ENCODE peak calls at places on chromosomes 3 and 15, in eight cellular contexts. J is T1000; N is M059J; B is pancreas; U is NCI-H460; W is activated CD4-positive, alpha-beta T cell treated with anti-CD3 and anti-CD28 coated beads, Interleukin-2, amount 10 ng/mL, durations not matched to agents 7 days and 5 days; A is H9; K is MM.1S. C is an unnamed sample.

GRCh38 chr15:57401546-57401945 is 25.2 kb downstream of the CGNL1 start:
- DNase-seq in J (no peak), N (peak; percentile 69), B (no peak), U (no peak), W (no peak), A (no peak), K (no peak), C (no peak)

GRCh38 chr3:107660316-107660976 is 137.7 kb downstream of the BBX start:
- DNase-seq in J (no peak), N (peak; percentile 49), B (no peak), U (peak; percentile 9), W (peak; percentile 16), A (no peak), K (peak; percentile 49), C (no peak)

GRCh38 chr15:90957105-90957790 is 2.6 kb downstream of the RCCD1 start:
- DNase-seq in J (peak; percentile 35), N (no peak), B (peak; percentile 86), U (no peak), W (no peak), A (peak; percentile 64), K (no peak), C (peak; percentile 42)

GRCh38 chr3:176953106-176954080 is 243.9 kb downstream of the TBL1XR1 start:
- DNase-seq in J (no peak), N (peak; percentile 60), B (no peak), U (no peak), W (no peak), A (no peak), K (no peak), C (no peak)

GRCh38 chr3:2543247-2543646 is 444.6 kb downstream of the CNTN4 start:
- DNase-seq in J (no peak), N (no peak), B (no peak), U (no peak), W (no peak), A (no peak), K (no peak), C (no peak)

GRCh38 chr15:77060560-77060959 is 10.3 kb downstream of the TSPAN3 start:
- DNase-seq in J (no peak), N (no peak), B (no peak), U (no peak), W (no peak), A (no peak), K (peak; percentile 21), C (no peak)

GRCh38 chr15:85330941-85331588 is 49.3 kb upstream of the AKAP13 start:
- DNase-seq in J (peak; percentile 75), N (peak; percentile 98), B (peak; percentile 88), U (peak; percentile 81), W (peak; percentile 81), A (peak; percentile 93), K (peak; percentile 96), C (peak; percentile 92)

GRCh38 chr15:25849431-25849921 is 13.7 kb downstream of the ATP10A start:
- DNase-seq in J (no peak), N (peak; percentile 40), B (no peak), U (peak; percentile 33), W (no peak), A (no peak), K (no peak), C (no peak)

GRCh38 chr3:188947401-188947982 is 224.3 kb upstream of the TPRG1 start:
- DNase-seq in J (no peak), N (peak; percentile 91), B (peak; percentile 94), U (peak; percentile 77), W (peak; percentile 19), A (peak; percentile 94), K (no peak), C (peak; percentile 90)

GRCh38 chr3:56415672-56416071 is 52.6 kb downstream of the ERC2 start:
- DNase-seq in J (no peak), N (peak; percentile 1), B (no peak), U (no peak), W (no peak), A (no peak), K (no peak), C (no peak)

GRCh38 chr3:182104811-182105316 is 393.1 kb downstream of the SOX2 start:
- DNase-seq in J (no peak), N (no peak), B (no peak), U (no peak), W (no peak), A (no peak), K (no peak), C (no peak)

GRCh38 chr3:5366746-5367145 is 179.2 kb downstream of the EDEM1 start:
- DNase-seq in J (no peak), N (no peak), B (no peak), U (no peak), W (no peak), A (no peak), K (no peak), C (no peak)

GRCh38 chr3:79040701-79041100 is 727.1 kb downstream of the ROBO1 start:
- DNase-seq in J (peak; percentile 11), N (peak; percentile 65), B (no peak), U (no peak), W (no peak), A (no peak), K (no peak), C (no peak)

GRCh38 chr15:101149864-101150722 is 101.8 kb downstream of the CHSY1 start:
- DNase-seq in J (no peak), N (no peak), B (no peak), U (no peak), W (no peak), A (no peak), K (no peak), C (no peak)

GRCh38 chr15:71276355-71276665 is 161.0 kb downstream of the THSD4 start:
- DNase-seq in J (no peak), N (no peak), B (no peak), U (no peak), W (no peak), A (no peak), K (no peak), C (no peak)

GRCh38 chr3:69848113-69848512 is 108.8 kb downstream of the MITF start:
- DNase-seq in J (no peak), N (peak; percentile 33), B (no peak), U (no peak), W (no peak), A (no peak), K (no peak), C (no peak)

GRCh38 chr15:82648257-82649103 is 1.3 kb upstream of the CPEB1 start:
- DNase-seq in J (no peak), N (no peak), B (no peak), U (no peak), W (no peak), A (peak; percentile 70), K (no peak), C (no peak)

GRCh38 chr15:98805434-98806274 is 157.3 kb downstream of the IGF1R start:
- DNase-seq in J (no peak), N (no peak), B (no peak), U (no peak), W (no peak), A (no peak), K (no peak), C (no peak)

GRCh38 chr15:70195808-70196304 is 98.1 kb upstream of the TLE3 start:
- DNase-seq in J (peak; percentile 25), N (peak; percentile 92), B (peak; percentile 95), U (peak; percentile 51), W (no peak), A (no peak), K (no peak), C (peak; percentile 37)

GRCh38 chr3:177714945-177715344 is 517.7 kb upstream of the TBL1XR1 start:
- DNase-seq in J (no peak), N (no peak), B (no peak), U (no peak), W (no peak), A (no peak), K (no peak), C (no peak)

GRCh38 chr3:135907422-135908165 is 57.9 kb upstream of the PPP2R3A start:
- DNase-seq in J (no peak), N (no peak), B (no peak), U (no peak), W (no peak), A (no peak), K (no peak), C (no peak)

GRCh38 chr3:108497271-108497670 is 13.1 kb downstream of the MYH15 start:
- DNase-seq in J (no peak), N (no peak), B (no peak), U (no peak), W (no peak), A (no peak), K (no peak), C (no peak)

GRCh38 chr3:171811059-171811912 is 1.0 kb upstream of the PLD1 start:
- DNase-seq in J (no peak), N (peak; percentile 99), B (no peak), U (peak; percentile 97), W (no peak), A (no peak), K (no peak), C (no peak)

GRCh38 chr15:28933710-28934445 is 48.1 kb downstream of the APBA2 start:
- DNase-seq in J (no peak), N (no peak), B (peak; percentile 36), U (no peak), W (no peak), A (no peak), K (no peak), C (no peak)

GRCh38 chr15:100880897-100881242 is 1.2 kb downstream of the ALDH1A3 start:
- DNase-seq in J (no peak), N (no peak), B (no peak), U (no peak), W (no peak), A (no peak), K (no peak), C (no peak)

GRCh38 chr15:62920569-62921502 is 121.7 kb upstream of the TPM1 start:
- DNase-seq in J (peak; percentile 7), N (peak; percentile 80), B (no peak), U (no peak), W (no peak), A (no peak), K (no peak), C (no peak)

GRCh38 chr3:30273304-30274072 is 332.9 kb upstream of the TGFBR2 start:
- DNase-seq in J (no peak), N (no peak), B (no peak), U (no peak), W (no peak), A (no peak), K (no peak), C (no peak)

GRCh38 chr15:89457086-89457485 is 39.3 kb downstream of the RHCG start:
- DNase-seq in J (no peak), N (peak; percentile 44), B (no peak), U (no peak), W (peak; percentile 22), A (no peak), K (peak; percentile 48), C (no peak)